ENCODE peak calls at places on chromosomes 12 and 14, in five cellular contexts. Z is HCEC 1CT, E is testis, B is IMR-90, G is thyroid gland. C is an unnamed sample.

GRCh38 chr12:79140711-79141110 is 276.1 kb downstream of the SYT1 start:
- DNase-seq in Z (no peak), E (no peak), B (no peak), G (no peak), C (no peak)

GRCh38 chr14:53605562-53605961 is 351.1 kb downstream of the BMP4 start:
- DNase-seq in Z (no peak), E (no peak), B (no peak), G (no peak), C (no peak)

GRCh38 chr12:22034709-22035506 is 11.1 kb upstream of the CMAS start:
- DNase-seq in Z (no peak), E (peak; percentile 72), B (peak; percentile 30), G (no peak), C (no peak)

GRCh38 chr14:67371247-67372148 is 11.4 kb downstream of the EIF2S1 start:
- DNase-seq in Z (no peak), E (no peak), B (no peak), G (no peak), C (no peak)

GRCh38 chr12:84408936-84409335 is 503.7 kb downstream of the SLC6A15 start:
- DNase-seq in Z (no peak), E (no peak), B (no peak), G (no peak), C (no peak)

GRCh38 chr12:58750484-58750883 is 169.8 kb downstream of the LRIG3 start:
- DNase-seq in Z (peak; percentile 98), E (no peak), B (peak; percentile 98), G (no peak), C (no peak)

GRCh38 chr12:96233168-96233567 is 39.0 kb downstream of the ELK3 start:
- DNase-seq in Z (no peak), E (peak; percentile 61), B (no peak), G (no peak), C (no peak)

GRCh38 chr12:18849080-18849479 is 111.2 kb downstream of the CAPZA3 start:
- DNase-seq in Z (peak; percentile 67), E (no peak), B (peak; percentile 88), G (no peak), C (no peak)

GRCh38 chr12:15164997-15165659 is 56.1 kb downstream of the RERG start:
- DNase-seq in Z (peak; percentile 56), E (no peak), B (no peak), G (no peak), C (no peak)